ENCODE peak calls at places on chromosomes 2 and 18, in seven cellular contexts. P, K, S, G, A, Q and R are unnamed samples.

GRCh38 chr2:237922641-237923361 is 44.0 kb upstream of the UBE2F start:
- DNase-seq in K (no peak), S (no peak), A (no peak), P (no peak), G (peak), Q (no peak), R (no peak)

GRCh38 chr18:31274915-31275314 is 43.0 kb upstream of the DSG1 start:
- DNase-seq in Q (no peak), A (no peak), P (no peak), G (no peak), K (no peak), S (peak), R (peak)

GRCh38 chr2:66845307-66845706 is 410.4 kb downstream of the MEIS1 start:
- DNase-seq in Q (no peak), G (no peak), P (peak), A (no peak), S (no peak), K (no peak), R (no peak)

GRCh38 chr2:96264656-96265348 is 995 bp downstream of the TMEM127 start:
- DNase-seq in P (peak), G (no peak), A (peak), Q (peak), K (no peak), S (peak), R (peak)

GRCh38 chr2:159903404-159904126 is 105.6 kb upstream of the CD302 start:
- DNase-seq in P (no peak), A (no peak), K (no peak), S (peak), G (peak), Q (no peak), R (no peak)

GRCh38 chr2:241724975-241725870 is 9.2 kb upstream of the D2HGDH start:
- DNase-seq in G (no peak), P (no peak), Q (no peak), A (no peak), K (no peak), S (no peak), R (no peak)

GRCh38 chr2:85585781-85586105 is 1.5 kb downstream of the VAMP5 start:
- DNase-seq in G (no peak), Q (no peak), P (peak), K (no peak), A (peak), S (no peak), R (no peak)

GRCh38 chr2:9750224-9751215 is 92.8 kb upstream of the TAF1B start:
- DNase-seq in Q (no peak), K (no peak), S (no peak), P (no peak), A (no peak), G (no peak), R (no peak)

GRCh38 chr18:22670914-22671313 is 253.2 kb upstream of the CTAGE1 start:
- DNase-seq in P (peak), K (no peak), A (no peak), G (no peak), S (no peak), Q (no peak), R (no peak)

GRCh38 chr2:12819721-12820120 is 103.0 kb downstream of the TRIB2 start:
- DNase-seq in K (no peak), G (no peak), Q (no peak), S (no peak), A (no peak), P (peak), R (no peak)

GRCh38 chr2:237449193-237449797 is 35.3 kb upstream of the COL6A3 start:
- DNase-seq in K (no peak), A (no peak), G (peak), P (peak), S (no peak), Q (no peak), R (no peak)

GRCh38 chr2:136572335-136572734 is 193.0 kb upstream of the THSD7B start:
- DNase-seq in G (no peak), P (no peak), Q (no peak), A (no peak), S (no peak), K (no peak), R (no peak)

GRCh38 chr2:31420936-31421335 is 6.4 kb upstream of the XDH start:
- DNase-seq in S (no peak), A (no peak), Q (no peak), G (no peak), K (no peak), P (no peak), R (no peak)

GRCh38 chr2:10220045-10220444 is 82.7 kb upstream of the HPCAL1 start:
- DNase-seq in K (no peak), Q (no peak), A (no peak), G (no peak), S (peak), P (no peak), R (no peak)